ENCODE peak calls at places on chromosomes 13 and 19, in eight cellular contexts. P is trophoblast cell, V is NCI-H345, C is ACHN, X is LHCN-M2, A is HT1080, W is type B pancreatic cell, Y is T follicular helper cell. I is an unnamed sample.

GRCh38 chr13:71609271-71609670 is 257.7 kb downstream of the DACH1 start:
- DNase-seq in P (no peak), V (no peak), C (no peak), X (no peak), A (no peak), W (no peak), Y (no peak), I (no peak)

GRCh38 chr19:3980353-3981251 is 4.7 kb downstream of the EEF2 start:
- DNase-seq in P (no peak), V (no peak), C (no peak), X (no peak), A (no peak), W (no peak), Y (no peak), I (peak)

GRCh38 chr13:24306632-24307031 is 2.7 kb upstream of the C1QTNF9 start:
- DNase-seq in P (no peak), V (no peak), C (no peak), X (peak), A (no peak), W (no peak), Y (no peak), I (no peak)

GRCh38 chr13:32585625-32586021 is 629 bp upstream of the PDS5B start:
- DNase-seq in P (peak), V (no peak), C (no peak), X (no peak), A (no peak), W (no peak), Y (no peak), I (no peak)

GRCh38 chr19:35107541-35107939 is 8.1 kb upstream of the FXYD3 start:
- DNase-seq in P (no peak), V (no peak), C (no peak), X (no peak), A (peak), W (no peak), Y (no peak), I (no peak)

GRCh38 chr13:48292650-48293049 is 10.9 kb upstream of the RB1 start:
- DNase-seq in P (peak), V (no peak), C (no peak), X (no peak), A (no peak), W (no peak), Y (no peak), I (no peak)

GRCh38 chr19:39160523-39160861 is 34.9 kb downstream of the PAK4 start:
- DNase-seq in P (peak), V (no peak), C (no peak), X (peak), A (no peak), W (no peak), Y (no peak), I (no peak)

GRCh38 chr19:9857920-9858746 is 23.0 kb downstream of the PIN1 start:
- DNase-seq in P (no peak), V (no peak), C (no peak), X (no peak), A (no peak), W (no peak), Y (no peak), I (no peak)

GRCh38 chr13:113861433-113862030 is 2.3 kb downstream of the GAS6 start:
- DNase-seq in P (no peak), V (no peak), C (no peak), X (no peak), A (no peak), W (peak), Y (no peak), I (peak)

GRCh38 chr19:49680473-49681351 is 3.6 kb downstream of the PRMT1 start:
- DNase-seq in P (peak), V (peak), C (peak), X (peak), A (peak), W (peak), Y (peak), I (peak)

GRCh38 chr13:21579754-21580316 is 24.1 kb downstream of the MICU2 start:
- DNase-seq in P (no peak), V (no peak), C (no peak), X (peak), A (peak), W (no peak), Y (no peak), I (no peak)

GRCh38 chr13:44049546-44049945 is 169.8 kb downstream of the LACC1 start:
- DNase-seq in P (no peak), V (peak), C (no peak), X (no peak), A (no peak), W (no peak), Y (no peak), I (no peak)

GRCh38 chr19:41604831-41605230 is 22.0 kb downstream of the CEACAM4 start:
- DNase-seq in P (no peak), V (no peak), C (no peak), X (no peak), A (no peak), W (no peak), Y (no peak), I (no peak)

GRCh38 chr19:46196410-46197124 is 33.0 kb upstream of the IGFL1 start:
- DNase-seq in P (no peak), V (no peak), C (no peak), X (no peak), A (no peak), W (no peak), Y (no peak), I (no peak)

GRCh38 chr19:50932690-50933083 is 20.2 kb downstream of the KLK5 start:
- DNase-seq in P (no peak), V (no peak), C (no peak), X (no peak), A (no peak), W (no peak), Y (no peak), I (no peak)

GRCh38 chr19:57606931-57607330 is 7.1 kb upstream of the ZNF134 start:
- DNase-seq in P (no peak), V (no peak), C (no peak), X (no peak), A (no peak), W (no peak), Y (no peak), I (no peak)

GRCh38 chr13:66887088-66887487 is 343.0 kb downstream of the PCDH9 start:
- DNase-seq in P (no peak), V (peak), C (peak), X (no peak), A (no peak), W (no peak), Y (no peak), I (no peak)

GRCh38 chr19:20179946-20180345 is 12.9 kb downstream of the ZNF486 start:
- DNase-seq in P (no peak), V (no peak), C (no peak), X (peak), A (no peak), W (no peak), Y (no peak), I (no peak)

GRCh38 chr13:27857271-27857670 is 62.5 kb upstream of the PDX1 start:
- DNase-seq in P (no peak), V (peak), C (no peak), X (peak), A (peak), W (no peak), Y (no peak), I (no peak)

I was measured in GM12892.